ENCODE peak calls at places on chromosomes 6 and 20, in five cellular contexts. M, J, D, Q and F are unnamed samples.
A peak's percentile ranks its signal among the peaks of the same experiment; 100 is the strongest.

GRCh38 chr6:11538799-11539468 is 1.4 kb downstream of the TMEM170B start:
- DNase-seq in Q (no peak), J (no peak), M (no peak), D (no peak), F (peak; percentile 41)

GRCh38 chr20:6882911-6883310 is 115.4 kb downstream of the BMP2 start:
- DNase-seq in M (no peak), J (no peak), D (no peak), Q (no peak), F (no peak)

GRCh38 chr6:97401533-97401932 is 118.5 kb upstream of the MMS22L start:
- DNase-seq in D (no peak), M (no peak), Q (no peak), J (no peak), F (no peak)

GRCh38 chr6:86775893-86776292 is 161.4 kb upstream of the HTR1E start:
- DNase-seq in D (no peak), M (no peak), J (no peak), Q (no peak), F (no peak)

GRCh38 chr20:60116128-60116909 is 158.1 kb downstream of the CDH26 start:
- DNase-seq in Q (no peak), J (no peak), D (peak; percentile 84), M (no peak), F (no peak)

GRCh38 chr6:106448000-106448426 is 87.5 kb downstream of the CRYBG1 start:
- DNase-seq in J (no peak), D (no peak), M (no peak), Q (no peak), F (peak; percentile 96)

GRCh38 chr6:80094017-80094416 is 12.5 kb upstream of the BCKDHB start:
- DNase-seq in M (no peak), J (no peak), D (peak; percentile 33), Q (peak; percentile 52), F (no peak)

GRCh38 chr6:131657630-131658111 is 20.6 kb downstream of the ENPP3 start:
- DNase-seq in M (no peak), D (no peak), Q (no peak), J (no peak), F (no peak)

GRCh38 chr6:117404548-117404947 is 21.2 kb downstream of the ROS1 start:
- DNase-seq in M (no peak), Q (no peak), J (no peak), D (no peak), F (no peak)

GRCh38 chr6:131966443-131966842 is 15.3 kb upstream of the CCN2 start:
- DNase-seq in D (no peak), J (no peak), Q (no peak), M (no peak), F (no peak)

GRCh38 chr6:87396595-87397392 is 11.0 kb upstream of the CFAP206 start:
- DNase-seq in M (no peak), Q (no peak), J (no peak), D (no peak), F (peak; percentile 86)

GRCh38 chr6:29967379-29968010 is 25.2 kb downstream of the HLA-A start:
- DNase-seq in J (no peak), M (peak; percentile 81), Q (no peak), D (peak; percentile 78), F (peak; percentile 22)

GRCh38 chr20:49964964-49965780 is 17.6 kb upstream of the SNAI1 start:
- DNase-seq in D (peak; percentile 83), J (peak; percentile 84), M (peak; percentile 76), Q (peak; percentile 78), F (peak; percentile 38)

GRCh38 chr20:6055161-6055783 is 1.4 kb upstream of the LRRN4 start:
- DNase-seq in M (no peak), D (peak; percentile 20), Q (peak; percentile 48), J (no peak), F (no peak)

GRCh38 chr6:5146396-5146795 is 61.3 kb downstream of the PPP1R3G start:
- DNase-seq in D (no peak), Q (no peak), M (no peak), J (no peak), F (no peak)

GRCh38 chr20:3218307-3218988 is 9.2 kb downstream of the ITPA start:
- DNase-seq in M (peak; percentile 75), J (peak; percentile 98), Q (peak; percentile 95), D (peak; percentile 70), F (no peak)

GRCh38 chr20:38997622-38998021 is 35.5 kb downstream of the DHX35 start:
- DNase-seq in J (no peak), Q (no peak), D (peak; percentile 62), M (no peak), F (no peak)

GRCh38 chr6:12150812-12151432 is 138.8 kb downstream of the HIVEP1 start:
- DNase-seq in J (peak; percentile 67), D (peak; percentile 57), M (peak; percentile 38), Q (peak; percentile 37), F (peak; percentile 21)

GRCh38 chr20:16620961-16621360 is 47.7 kb upstream of the KIF16B start:
- DNase-seq in J (no peak), D (no peak), M (no peak), Q (no peak), F (no peak)

GRCh38 chr20:51412991-51413471 is 129.5 kb downstream of the NFATC2 start:
- DNase-seq in Q (peak; percentile 84), D (no peak), M (peak; percentile 82), J (no peak), F (no peak)

GRCh38 chr6:101703311-101703710 is 309.8 kb downstream of the GRIK2 start:
- DNase-seq in Q (no peak), M (no peak), D (no peak), J (no peak), F (no peak)

GRCh38 chr6:73640179-73640750 is 13.5 kb downstream of the SLC17A5 start:
- DNase-seq in J (no peak), D (no peak), Q (no peak), M (no peak), F (no peak)

GRCh38 chr20:63065911-63066310 is 59.1 kb upstream of the BHLHE23 start:
- DNase-seq in D (no peak), M (no peak), J (no peak), Q (no peak), F (no peak)

GRCh38 chr20:1992359-1992758 is 1.5 kb downstream of the PDYN start:
- DNase-seq in J (no peak), D (no peak), Q (no peak), M (no peak), F (no peak)
- TF ChIP-seq GABPA in J (no peak), D (no peak), Q (no peak), M (no peak), F (no peak)

DNA sequence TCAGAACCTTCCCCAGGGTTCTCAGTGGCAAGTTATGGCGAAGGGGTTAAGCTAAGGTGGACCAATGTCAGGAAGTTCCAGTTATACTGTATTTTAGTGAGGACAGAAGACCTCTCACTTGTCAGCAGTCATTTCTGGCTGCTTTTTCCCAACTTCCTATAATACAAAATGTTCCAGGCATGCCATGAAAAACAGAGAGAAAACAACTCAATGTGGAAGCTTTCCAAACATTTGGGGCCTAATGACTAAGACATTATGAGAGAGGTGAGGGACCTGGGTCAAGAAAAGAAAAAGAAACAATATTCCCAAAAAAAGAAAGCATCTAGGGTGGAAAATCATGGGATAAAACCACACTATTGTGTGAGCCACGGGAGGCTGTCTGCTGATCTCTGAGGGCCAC is 99.9 kb upstream of the MAP3K4 start:
- DNase-seq in J (no peak), M (no peak), Q (no peak), D (no peak), F (no peak)
- H3K4me3 ChIP-seq in J (no peak overlapping the region), M (no peak overlapping the region), Q (no peak overlapping the region), D (no peak overlapping the region), F (no peak overlapping the region)

DNA sequence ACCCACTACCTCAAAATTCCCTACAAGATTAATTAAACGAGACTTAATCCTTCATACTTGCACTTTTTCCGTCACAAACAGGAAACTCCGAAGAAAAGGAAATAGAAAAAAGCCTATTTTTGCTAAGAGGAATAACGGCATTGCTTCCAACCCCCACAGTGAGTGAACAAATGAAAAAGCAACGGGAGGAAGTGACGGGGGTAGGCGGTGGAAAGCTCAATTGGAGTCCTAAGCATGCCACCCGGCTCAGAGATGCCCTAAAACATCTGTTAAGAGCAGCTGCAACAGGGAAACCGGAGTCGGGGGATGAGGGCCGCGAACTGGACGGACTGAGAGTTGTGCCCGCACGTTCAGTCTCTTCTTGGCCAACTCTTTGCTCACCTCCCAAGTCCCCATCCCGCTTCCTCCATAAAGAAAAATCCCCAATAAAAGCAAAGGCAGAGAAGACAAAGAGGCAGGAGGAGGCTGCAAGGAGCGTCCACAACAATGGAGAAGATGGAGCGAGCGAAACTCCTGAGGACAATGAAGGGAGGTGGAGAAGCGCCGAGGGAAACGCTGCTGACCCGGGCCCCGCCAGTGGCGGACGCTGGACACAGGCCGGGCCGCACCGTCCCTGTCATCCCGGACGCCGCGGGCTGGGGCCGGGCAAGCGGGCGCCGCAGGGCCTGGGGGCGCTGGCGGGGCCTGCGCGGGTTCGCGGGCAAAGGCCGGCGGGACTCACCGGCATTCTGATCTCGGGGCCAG is 671 bp downstream of the SEC63 start:
- DNase-seq in D (peak; percentile 27), Q (peak; percentile 75), M (peak; percentile 47), J (peak; percentile 77), F (peak; percentile 39)
- TF ChIP-seq GABPA in D (peak; percentile 59), Q (peak; percentile 40), M (no peak), J (no peak), F (no peak)

GRCh38 chr20:44642203-44643153 is 9.0 kb downstream of the ADA start:
- DNase-seq in J (peak; percentile 63), D (peak; percentile 65), Q (peak; percentile 81), M (peak; percentile 69), F (peak; percentile 82)

GRCh38 chr20:44641305-44641704 is 10.2 kb downstream of the ADA start:
- DNase-seq in Q (no peak), J (no peak), D (no peak), M (no peak), F (peak; percentile 79)

GRCh38 chr20:44644384-44645131 is 6.9 kb downstream of the ADA start:
- DNase-seq in Q (no peak), M (no peak), D (no peak), J (no peak), F (no peak)

GRCh38 chr20:44643596-44644383 is 7.7 kb downstream of the ADA start:
- DNase-seq in D (no peak), J (peak; percentile 67), M (peak; percentile 47), Q (no peak), F (no peak)

GRCh38 chr20:44643154-44643519 is 8.4 kb downstream of the ADA start:
- DNase-seq in J (no peak), D (no peak), Q (no peak), M (no peak), F (no peak)
- H3K4me3 ChIP-seq in J (no peak overlapping the region), D (no peak overlapping the region), Q (no peak overlapping the region), M (peak overlapping the region; percentile 63), F (no peak overlapping the region)

GRCh38 chr6:8627085-8627861 is 191.9 kb upstream of the SLC35B3 start:
- DNase-seq in M (no peak), D (no peak), J (no peak), Q (no peak), F (no peak)
- TF ChIP-seq GABPA in M (no peak), D (no peak), J (no peak), Q (no peak), F (no peak)